ENCODE peak calls at places on chromosome 9, in ten cellular contexts. G, S, X, Z, J, R, T, I, O and U are unnamed samples.

GRCh38 chr9:34603610-34604231 is 8.2 kb downstream of the RPP25L start:
- DNase-seq in G (peak), S (peak), X (peak), Z (peak), J (no peak), R (no peak), T (peak), I (peak), O (peak), U (peak)

GRCh38 chr9:91677354-91677753 is 253.7 kb upstream of the NFIL3 start:
- DNase-seq in G (peak), S (no peak), X (no peak), Z (no peak), J (peak), R (no peak), T (peak), I (no peak), O (no peak), U (no peak)

GRCh38 chr9:97555164-97555563 is 53.7 kb downstream of the TMOD1 start:
- DNase-seq in G (no peak), S (peak), X (peak), Z (no peak), J (no peak), R (no peak), T (peak), I (no peak), O (no peak), U (no peak)

GRCh38 chr9:126697350-126697749 is 83.6 kb downstream of the LMX1B start:
- DNase-seq in G (no peak), S (no peak), X (no peak), Z (no peak), J (no peak), R (no peak), T (no peak), I (no peak), O (no peak), U (no peak)

GRCh38 chr9:2570615-2571479 is 50.7 kb upstream of the VLDLR start:
- DNase-seq in G (peak), S (peak), X (peak), Z (no peak), J (peak), R (no peak), T (peak), I (peak), O (no peak), U (peak)

GRCh38 chr9:113138760-113139159 is 12.0 kb upstream of the SLC31A2 start:
- DNase-seq in G (no peak), S (no peak), X (no peak), Z (no peak), J (no peak), R (no peak), T (no peak), I (no peak), O (no peak), U (no peak)

GRCh38 chr9:76866689-76867088 is 39.2 kb downstream of the PRUNE2 start:
- DNase-seq in G (peak), S (peak), X (peak), Z (no peak), J (no peak), R (no peak), T (peak), I (no peak), O (no peak), U (peak)

GRCh38 chr9:121887553-121888437 is 205.3 kb downstream of the TTLL11 start:
- DNase-seq in G (no peak), S (no peak), X (peak), Z (no peak), J (peak), R (no peak), T (peak), I (peak), O (no peak), U (no peak)

GRCh38 chr9:107633375-107633774 is 143.8 kb upstream of the KLF4 start:
- DNase-seq in G (no peak), S (no peak), X (no peak), Z (no peak), J (no peak), R (no peak), T (no peak), I (no peak), O (no peak), U (no peak)

GRCh38 chr9:136198605-136199083 is 6.3 kb downstream of the LHX3 start:
- DNase-seq in G (no peak), S (no peak), X (peak), Z (no peak), J (no peak), R (peak), T (no peak), I (no peak), O (no peak), U (no peak)

GRCh38 chr9:129568560-129569505 is 52.1 kb downstream of the C9orf50 start:
- DNase-seq in G (peak), S (no peak), X (peak), Z (no peak), J (no peak), R (peak), T (peak), I (peak), O (peak), U (no peak)

GRCh38 chr9:87336914-87337333 is 160.7 kb upstream of the DAPK1 start:
- DNase-seq in G (peak), S (no peak), X (peak), Z (no peak), J (peak), R (no peak), T (peak), I (peak), O (no peak), U (peak)

GRCh38 chr9:123149067-123149466 is 115.6 kb downstream of the GPR21 start:
- DNase-seq in G (no peak), S (no peak), X (no peak), Z (no peak), J (no peak), R (no peak), T (no peak), I (no peak), O (no peak), U (no peak)

GRCh38 chr9:120944434-120945125 is 18.0 kb upstream of the TRAF1 start:
- DNase-seq in G (no peak), S (no peak), X (no peak), Z (no peak), J (no peak), R (no peak), T (no peak), I (no peak), O (no peak), U (no peak)

GRCh38 chr9:130024597-130024994 is 18.4 kb downstream of the FNBP1 start:
- DNase-seq in G (no peak), S (peak), X (no peak), Z (no peak), J (no peak), R (no peak), T (no peak), I (no peak), O (no peak), U (no peak)

GRCh38 chr9:69658987-69659677 is 13.0 kb downstream of the APBA1 start:
- DNase-seq in G (no peak), S (no peak), X (no peak), Z (no peak), J (no peak), R (no peak), T (no peak), I (no peak), O (no peak), U (no peak)

GRCh38 chr9:1978941-1979340 is 36.2 kb upstream of the SMARCA2 start:
- DNase-seq in G (peak), S (no peak), X (peak), Z (no peak), J (no peak), R (no peak), T (no peak), I (peak), O (no peak), U (peak)

GRCh38 chr9:6506571-6506970 is 93.6 kb downstream of the UHRF2 start:
- DNase-seq in G (peak), S (no peak), X (peak), Z (no peak), J (no peak), R (no peak), T (peak), I (no peak), O (no peak), U (no peak)

GRCh38 chr9:84387821-84388220 is 47.3 kb upstream of the SLC28A3 start:
- DNase-seq in G (no peak), S (no peak), X (no peak), Z (no peak), J (no peak), R (no peak), T (no peak), I (no peak), O (no peak), U (no peak)

GRCh38 chr9:137521405-137521985 is 28.7 kb downstream of the PNPLA7 start:
- DNase-seq in G (no peak), S (no peak), X (no peak), Z (no peak), J (no peak), R (no peak), T (no peak), I (no peak), O (no peak), U (peak)

GRCh38 chr9:108039491-108039890 is 549.9 kb upstream of the KLF4 start:
- DNase-seq in G (no peak), S (no peak), X (no peak), Z (no peak), J (no peak), R (no peak), T (no peak), I (no peak), O (no peak), U (no peak)

GRCh38 chr9:19074836-19075235 is 25.6 kb downstream of the RRAGA start:
- DNase-seq in G (no peak), S (peak), X (peak), Z (no peak), J (no peak), R (no peak), T (no peak), I (no peak), O (no peak), U (no peak)

GRCh38 chr9:120412425-120412951 is 167.5 kb downstream of the CDK5RAP2 start:
- DNase-seq in G (peak), S (no peak), X (peak), Z (no peak), J (no peak), R (no peak), T (peak), I (no peak), O (no peak), U (peak)

GRCh38 chr9:77820293-77820954 is 172.3 kb upstream of the GNA14 start:
- DNase-seq in G (peak), S (peak), X (peak), Z (no peak), J (no peak), R (no peak), T (peak), I (no peak), O (no peak), U (peak)

GRCh38 chr9:133199648-133200321 is 9.3 kb downstream of the OBP2B start:
- DNase-seq in G (peak), S (no peak), X (peak), Z (no peak), J (no peak), R (peak), T (no peak), I (peak), O (no peak), U (no peak)

GRCh38 chr9:114551750-114552685 is 35.6 kb upstream of the ATP6V1G1 start:
- DNase-seq in G (peak), S (peak), X (peak), Z (no peak), J (peak), R (no peak), T (peak), I (peak), O (no peak), U (peak)

GRCh38 chr9:98971168-98971914 is 27.6 kb downstream of the COL15A1 start:
- DNase-seq in G (peak), S (peak), X (peak), Z (no peak), J (no peak), R (no peak), T (peak), I (no peak), O (no peak), U (peak)